ENCODE peak calls at places on chromosome 5, in five cellular contexts. O, J, T, Y and K are unnamed samples.

GRCh38 chr5:100644206-100644605 is 109.0 kb downstream of the FAM174A start:
- DNase-seq in O (no peak), J (no peak), T (no peak), Y (no peak), K (no peak)

GRCh38 chr5:56340196-56340980 is 107.3 kb upstream of the ANKRD55 start:
- DNase-seq in O (no peak), J (no peak), T (no peak), Y (no peak), K (no peak)

GRCh38 chr5:96790851-96791513 is 16.8 kb downstream of the ERAP1 start:
- DNase-seq in O (no peak), J (no peak), T (no peak), Y (no peak), K (no peak)

GRCh38 chr5:87150630-87151029 is 117.1 kb upstream of the RASA1 start:
- DNase-seq in O (no peak), J (no peak), T (no peak), Y (no peak), K (no peak)

GRCh38 chr5:140118294-140118936 is 4.5 kb downstream of the PURA start:
- DNase-seq in O (no peak), J (no peak), T (no peak), Y (no peak), K (no peak)

GRCh38 chr5:53041071-53041692 is 52.0 kb downstream of the ITGA2 start:
- DNase-seq in O (no peak), J (peak), T (peak), Y (no peak), K (no peak)

GRCh38 chr5:41695920-41696582 is 174.2 kb downstream of the OXCT1 start:
- DNase-seq in O (no peak), J (no peak), T (no peak), Y (no peak), K (no peak)

GRCh38 chr5:181170996-181171395 is 23.6 kb downstream of the OR2V2 start:
- DNase-seq in O (no peak), J (no peak), T (no peak), Y (no peak), K (no peak)

GRCh38 chr5:150511641-150512367 is 3.9 kb downstream of the NDST1 start:
- DNase-seq in O (no peak), J (no peak), T (no peak), Y (no peak), K (no peak)

GRCh38 chr5:36070687-36071571 is 4.2 kb upstream of the UGT3A2 start:
- DNase-seq in O (no peak), J (no peak), T (no peak), Y (no peak), K (no peak)

GRCh38 chr5:68225188-68225910 is 9.8 kb downstream of the PIK3R1 start:
- DNase-seq in O (peak), J (no peak), T (no peak), Y (no peak), K (no peak)

GRCh38 chr5:95113489-95113888 is 171.4 kb downstream of the MCTP1 start:
- DNase-seq in O (no peak), J (no peak), T (no peak), Y (no peak), K (no peak)

GRCh38 chr5:150542933-150543445 is 35.1 kb downstream of the NDST1 start:
- DNase-seq in O (no peak), J (no peak), T (no peak), Y (no peak), K (no peak)

GRCh38 chr5:527646-528591 is 3.7 kb upstream of the SLC9A3 start:
- DNase-seq in O (no peak), J (peak), T (no peak), Y (no peak), K (peak)

GRCh38 chr5:81134066-81134465 is 99.1 kb upstream of the CKMT2 start:
- DNase-seq in O (no peak), J (no peak), T (no peak), Y (no peak), K (no peak)

GRCh38 chr5:172800088-172800551 is 29.1 kb upstream of the DUSP1 start:
- DNase-seq in O (peak), J (no peak), T (no peak), Y (no peak), K (no peak)
- TF ChIP-seq POLR2AphosphoS5 in O (peak), J (no peak), T (no peak), Y (no peak), K (no peak)

GRCh38 chr5:39371367-39371635 is 7.0 kb upstream of the C9 start:
- DNase-seq in O (no peak), J (no peak), T (no peak), Y (no peak), K (no peak)

GRCh38 chr5:39364367-39364766 is at the start of gene C9:
- DNase-seq in O (no peak), J (no peak), T (no peak), Y (no peak), K (no peak)

GRCh38 chr5:39369123-39369815 is 5.0 kb upstream of the C9 start:
- DNase-seq in O (no peak), J (no peak), T (no peak), Y (no peak), K (no peak)

GRCh38 chr5:39370555-39371366 is 6.5 kb upstream of the C9 start:
- DNase-seq in O (no peak), J (no peak), T (no peak), Y (no peak), K (no peak)

DNA sequence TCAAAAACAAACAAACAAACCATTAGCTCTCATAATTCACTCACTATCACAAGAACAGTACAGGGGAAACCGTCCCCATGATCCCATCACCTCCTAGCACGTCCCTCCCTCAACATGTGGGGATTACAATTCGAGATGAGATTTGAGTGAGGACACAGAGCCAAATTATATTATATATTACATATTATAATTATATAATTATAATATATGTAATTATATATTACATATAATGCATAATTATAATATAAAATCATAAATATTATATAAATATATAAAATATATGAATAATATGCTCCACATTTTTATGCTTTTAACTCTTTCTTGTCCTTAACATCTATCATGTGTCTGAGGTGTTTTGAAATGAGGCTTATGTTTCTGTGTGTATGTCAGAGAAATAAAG is 3.4 kb upstream of the C9 start:
- DNase-seq in O (no peak), J (no peak), T (no peak), Y (no peak), K (no peak)
- TF ChIP-seq POLR2A in O (no peak), J (no peak), T (no peak), Y (no peak), K (no peak)

DNA sequence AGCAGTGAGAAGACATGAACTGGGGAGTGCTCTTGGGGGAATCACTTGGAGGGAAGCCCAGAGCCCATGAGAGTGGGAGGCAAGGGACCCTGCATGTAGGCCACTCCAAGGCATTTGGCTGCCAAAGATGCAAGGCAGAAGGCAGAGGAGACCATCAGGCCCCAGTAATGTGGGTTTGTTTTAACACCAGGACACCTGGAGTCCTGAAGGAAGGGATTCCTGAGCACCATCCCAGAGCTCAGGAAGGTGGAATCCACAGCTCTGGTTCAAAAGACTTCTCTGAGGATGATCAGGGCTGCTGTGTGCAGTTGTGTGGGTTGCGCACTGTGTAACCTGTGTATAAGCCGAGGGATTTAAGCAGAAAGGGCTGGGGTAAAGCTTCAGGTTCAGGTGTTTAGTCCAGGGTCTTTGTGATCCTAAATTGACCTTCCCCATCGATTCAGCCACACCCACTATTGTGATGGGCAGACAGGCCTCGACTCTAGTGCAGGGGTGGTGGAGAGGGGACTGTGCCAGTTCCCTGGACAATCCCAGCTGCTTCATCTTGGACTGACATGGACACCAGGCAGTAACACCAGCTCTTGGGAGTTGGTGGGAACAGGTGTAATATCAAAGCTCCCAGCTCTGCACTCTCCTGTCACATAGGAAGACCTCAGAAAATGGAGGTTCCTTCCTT is 11.0 kb downstream of the B4GALT7 start:
- DNase-seq in O (no peak), J (no peak), T (no peak), Y (no peak), K (no peak)
- TF ChIP-seq POLR2AphosphoS5 in O (no peak), J (no peak), T (peak), Y (peak), K (no peak)

GRCh38 chr5:141326088-141326854 is 4.0 kb upstream of the PCDHGA1 start:
- DNase-seq in O (peak), J (no peak), T (no peak), Y (no peak), K (no peak)
- TF ChIP-seq POLR2A in O (no peak), J (no peak), T (peak), Y (no peak), K (peak)

GRCh38 chr5:74510476-74510875 is 130.1 kb downstream of the ENC1 start:
- DNase-seq in O (no peak), J (no peak), T (no peak), Y (no peak), K (no peak)
- TF ChIP-seq POLR2AphosphoS5 in O (no peak), J (no peak), T (no peak), Y (no peak), K (no peak)

GRCh38 chr5:137891849-137892248 is 2.6 kb downstream of the PKD2L2 start:
- DNase-seq in O (no peak), J (no peak), T (no peak), Y (no peak), K (no peak)

GRCh38 chr5:137888489-137888874 is 775 bp upstream of the PKD2L2 start:
- DNase-seq in O (no peak), J (no peak), T (no peak), Y (no peak), K (no peak)

GRCh38 chr5:137887831-137888230 is 1.4 kb upstream of the PKD2L2 start:
- DNase-seq in O (no peak), J (no peak), T (no peak), Y (no peak), K (no peak)

GRCh38 chr5:137890850-137891249 is 1.6 kb downstream of the PKD2L2 start:
- DNase-seq in O (no peak), J (no peak), T (no peak), Y (no peak), K (no peak)

DNA sequence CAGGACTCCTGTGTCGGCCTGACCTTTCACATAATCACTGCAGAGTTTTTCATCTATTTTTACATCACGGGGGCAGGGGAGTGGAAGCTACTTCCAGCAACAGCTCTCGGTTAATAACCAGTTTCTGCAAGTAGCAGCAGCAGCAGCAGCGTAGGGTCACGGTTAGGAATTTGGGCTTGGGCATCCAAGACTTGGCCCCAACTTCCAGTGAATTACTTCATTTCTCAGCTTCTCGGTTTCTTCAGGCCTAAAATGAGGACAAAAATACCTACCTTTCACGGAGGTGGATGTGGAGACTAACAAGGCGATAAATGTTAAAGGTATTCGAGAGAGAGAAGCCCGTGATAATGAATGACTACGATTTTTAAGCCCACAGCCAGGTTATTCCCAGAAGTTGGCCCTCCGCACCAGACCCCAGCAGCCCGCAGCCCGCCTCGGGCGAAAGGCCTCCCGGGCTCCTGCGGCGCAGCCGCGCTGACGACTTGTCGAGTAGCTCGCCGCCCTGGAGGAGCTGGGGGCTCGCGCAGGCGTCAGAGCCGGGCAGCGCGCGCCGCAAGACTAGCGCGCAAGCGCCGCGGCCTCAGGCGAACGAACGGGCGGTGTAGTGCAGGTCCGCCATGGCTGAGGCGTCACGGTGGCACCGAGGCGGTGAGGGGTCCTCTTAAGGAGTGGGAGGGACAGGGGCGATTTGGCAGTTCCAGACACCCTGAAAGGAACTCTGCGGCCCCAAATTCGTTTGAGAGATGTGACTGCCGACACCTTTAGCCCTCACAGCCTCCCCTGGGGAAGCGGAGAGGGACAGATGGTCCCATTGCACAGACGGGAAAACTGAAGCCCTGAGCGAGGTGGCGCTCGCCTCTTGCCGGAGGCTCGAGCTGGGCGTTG is at the start of gene PKD2L2:
- DNase-seq in O (peak), J (peak), T (peak), Y (no peak), K (peak)
- TF ChIP-seq POLR2A in O (no peak), J (peak), T (peak), Y (no peak), K (peak)

GRCh38 chr5:79330071-79330470 is 94.1 kb downstream of the JMY start:
- DNase-seq in O (no peak), J (no peak), T (no peak), Y (no peak), K (no peak)

GRCh38 chr5:79333852-79334557 is 98.1 kb downstream of the JMY start:
- DNase-seq in O (no peak), J (no peak), T (no peak), Y (no peak), K (no peak)

GRCh38 chr5:79329453-79329852 is 93.5 kb downstream of the JMY start:
- DNase-seq in O (no peak), J (no peak), T (no peak), Y (no peak), K (no peak)
- TF ChIP-seq POLR2AphosphoS5 in O (no peak), J (no peak), T (no peak), Y (no peak), K (no peak)